ENCODE peak calls at places on chromosome 3, in four cellular contexts. K is stimulated activated CD4-positive, alpha-beta T cell treated with anti-CD3 and anti-CD28 coated beads, Interleukin-2, amount 100 ng/mL, for 48 hours; M is GM20000; Z is transverse colon. Y is an unnamed sample.

GRCh38 chr3:66598168-66598567 is 97.3 kb upstream of the LRIG1 start:
- DNase-seq in K (no peak), M (no peak), Z (no peak), Y (no peak)

GRCh38 chr3:150255416-150255815 is 152.7 kb upstream of the TSC22D2 start:
- DNase-seq in K (no peak), M (no peak), Z (no peak), Y (no peak)

GRCh38 chr3:174198199-174198598 is 660.9 kb upstream of the NAALADL2 start:
- DNase-seq in K (no peak), M (no peak), Z (no peak), Y (no peak)

GRCh38 chr3:157463819-157464218 is 27.2 kb downstream of the PTX3 start:
- DNase-seq in K (no peak), M (no peak), Z (no peak), Y (no peak)

GRCh38 chr3:19945405-19946290 is 1.2 kb upstream of the RAB5A start:
- DNase-seq in K (no peak), M (no peak), Z (peak; percentile 64), Y (no peak)

GRCh38 chr3:52848617-52849016 is 13.8 kb upstream of the MUSTN1 start:
- DNase-seq in K (no peak), M (no peak), Z (no peak), Y (no peak)

GRCh38 chr3:65348596-65348995 is 660.8 kb upstream of the ADAMTS9 start:
- DNase-seq in K (no peak), M (no peak), Z (no peak), Y (no peak)

GRCh38 chr3:37262816-37263393 is 88.5 kb upstream of the LRRFIP2 start:
- DNase-seq in K (no peak), M (no peak), Z (no peak), Y (no peak)

GRCh38 chr3:156920399-156920798 is 94.2 kb downstream of the LEKR1 start:
- DNase-seq in K (no peak), M (no peak), Z (no peak), Y (no peak)